ENCODE peak calls at places on chromosome 14, in four cellular contexts. One of them, this sample, is unnamed.

GRCh38 chr14:75158843-75159614 is 17.4 kb downstream of the TMED10 start:
- DNase-seq in breast epithelium: no peak
- DNase-seq in CD8-positive, alpha-beta T cell: no peak
- DNase-seq in heart left ventricle: no peak
- DNase-seq in this sample: no peak

GRCh38 chr14:98598576-98598975 is 673.4 kb downstream of the BCL11B start:
- DNase-seq in breast epithelium: no peak
- DNase-seq in CD8-positive, alpha-beta T cell: no peak
- DNase-seq in heart left ventricle: no peak
- DNase-seq in this sample: no peak

GRCh38 chr14:44149597-44149996 is 357.5 kb downstream of the FSCB start:
- DNase-seq in breast epithelium: no peak
- DNase-seq in CD8-positive, alpha-beta T cell: no peak
- DNase-seq in heart left ventricle: no peak
- DNase-seq in this sample: no peak

GRCh38 chr14:90288646-90289355 is 32.4 kb downstream of the PSMC1 start:
- DNase-seq in breast epithelium: no peak
- DNase-seq in CD8-positive, alpha-beta T cell: no peak
- DNase-seq in heart left ventricle: peak; percentile 36
- DNase-seq in this sample: no peak

GRCh38 chr14:61326847-61327246 is 5.5 kb downstream of the PRKCH start:
- DNase-seq in breast epithelium: peak; percentile 60
- DNase-seq in CD8-positive, alpha-beta T cell: no peak
- DNase-seq in heart left ventricle: peak; percentile 83
- DNase-seq in this sample: no peak

GRCh38 chr14:69439516-69440270 is 41.2 kb downstream of the SLC39A9 start:
- DNase-seq in breast epithelium: no peak
- DNase-seq in CD8-positive, alpha-beta T cell: no peak
- DNase-seq in heart left ventricle: no peak
- DNase-seq in this sample: no peak

GRCh38 chr14:67622675-67623074 is 3.0 kb downstream of the ARG2 start:
- DNase-seq in breast epithelium: no peak
- DNase-seq in CD8-positive, alpha-beta T cell: no peak
- DNase-seq in heart left ventricle: no peak
- DNase-seq in this sample: no peak

GRCh38 chr14:69606258-69606657 is 5.1 kb upstream of the SUSD6 start:
- DNase-seq in breast epithelium: no peak
- DNase-seq in CD8-positive, alpha-beta T cell: no peak
- DNase-seq in heart left ventricle: no peak
- DNase-seq in this sample: no peak

GRCh38 chr14:93686313-93686712 is 102.0 kb downstream of the PRIMA1 start:
- DNase-seq in breast epithelium: no peak
- DNase-seq in CD8-positive, alpha-beta T cell: no peak
- DNase-seq in heart left ventricle: no peak
- DNase-seq in this sample: no peak

GRCh38 chr14:37591941-37592287 is 3.1 kb downstream of the FOXA1 start:
- DNase-seq in breast epithelium: no peak
- DNase-seq in CD8-positive, alpha-beta T cell: no peak
- DNase-seq in heart left ventricle: no peak
- DNase-seq in this sample: no peak

GRCh38 chr14:102951034-102951433 is 28.6 kb downstream of the AMN start:
- DNase-seq in breast epithelium: no peak
- DNase-seq in CD8-positive, alpha-beta T cell: no peak
- DNase-seq in heart left ventricle: no peak
- DNase-seq in this sample: no peak

GRCh38 chr14:44962573-44963528 is 861 bp downstream of the TOGARAM1 start:
- DNase-seq in breast epithelium: peak; percentile 60
- DNase-seq in CD8-positive, alpha-beta T cell: no peak
- DNase-seq in heart left ventricle: peak; percentile 63
- DNase-seq in this sample: peak; percentile 85

GRCh38 chr14:100330396-100330931 is 7.3 kb downstream of the SLC25A47 start:
- DNase-seq in breast epithelium: no peak
- DNase-seq in CD8-positive, alpha-beta T cell: no peak
- DNase-seq in heart left ventricle: no peak
- DNase-seq in this sample: no peak

GRCh38 chr14:93720076-93720815 is 68.0 kb downstream of the PRIMA1 start:
- DNase-seq in breast epithelium: no peak
- DNase-seq in CD8-positive, alpha-beta T cell: no peak
- DNase-seq in heart left ventricle: no peak
- DNase-seq in this sample: peak; percentile 73

GRCh38 chr14:55858604-55859003 is 259.6 kb upstream of the PELI2 start:
- DNase-seq in breast epithelium: no peak
- DNase-seq in CD8-positive, alpha-beta T cell: no peak
- DNase-seq in heart left ventricle: no peak
- DNase-seq in this sample: no peak

GRCh38 chr14:88790501-88791251 is 2.1 kb downstream of the EML5 start:
- DNase-seq in breast epithelium: no peak
- DNase-seq in CD8-positive, alpha-beta T cell: no peak
- DNase-seq in heart left ventricle: no peak
- DNase-seq in this sample: no peak

GRCh38 chr14:28375295-28375694 is 391.3 kb upstream of the FOXG1 start:
- DNase-seq in breast epithelium: no peak
- DNase-seq in CD8-positive, alpha-beta T cell: no peak
- DNase-seq in heart left ventricle: no peak
- DNase-seq in this sample: no peak

GRCh38 chr14:67704484-67705089 is 2.9 kb downstream of the RDH12 start:
- DNase-seq in breast epithelium: no peak
- DNase-seq in CD8-positive, alpha-beta T cell: peak; percentile 8
- DNase-seq in heart left ventricle: no peak
- DNase-seq in this sample: no peak

GRCh38 chr14:94120667-94121335 is 8.6 kb downstream of the IFI27L2 start:
- DNase-seq in breast epithelium: no peak
- DNase-seq in CD8-positive, alpha-beta T cell: no peak
- DNase-seq in heart left ventricle: no peak
- DNase-seq in this sample: no peak

GRCh38 chr14:36271939-36272907 is 48.2 kb downstream of the MBIP start:
- DNase-seq in breast epithelium: no peak
- DNase-seq in CD8-positive, alpha-beta T cell: no peak
- DNase-seq in heart left ventricle: no peak
- DNase-seq in this sample: no peak

GRCh38 chr14:46405095-46405494 is 246.5 kb downstream of the RPL10L start:
- DNase-seq in breast epithelium: no peak
- DNase-seq in CD8-positive, alpha-beta T cell: no peak
- DNase-seq in heart left ventricle: no peak
- DNase-seq in this sample: no peak

GRCh38 chr14:106141242-106142220 is 615.1 kb downstream of the TMEM121 start:
- DNase-seq in breast epithelium: no peak
- DNase-seq in CD8-positive, alpha-beta T cell: no peak
- DNase-seq in heart left ventricle: no peak
- DNase-seq in this sample: no peak
- TF ChIP-seq CTCF in breast epithelium: no peak
- TF ChIP-seq CTCF in CD8-positive, alpha-beta T cell: no peak
- TF ChIP-seq CTCF in heart left ventricle: no peak
- TF ChIP-seq CTCF in this sample: no peak

GRCh38 chr14:72126091-72126490 is 193.9 kb downstream of the RGS6 start:
- DNase-seq in breast epithelium: no peak
- DNase-seq in CD8-positive, alpha-beta T cell: no peak
- DNase-seq in heart left ventricle: no peak
- DNase-seq in this sample: no peak

GRCh38 chr14:72126561-72126960 is 194.3 kb downstream of the RGS6 start:
- DNase-seq in breast epithelium: no peak
- DNase-seq in CD8-positive, alpha-beta T cell: no peak
- DNase-seq in heart left ventricle: no peak
- DNase-seq in this sample: no peak

GRCh38 chr14:72124171-72124570 is 191.9 kb downstream of the RGS6 start:
- DNase-seq in breast epithelium: no peak
- DNase-seq in CD8-positive, alpha-beta T cell: no peak
- DNase-seq in heart left ventricle: no peak
- DNase-seq in this sample: no peak

GRCh38 chr14:72129283-72129682 is 197.1 kb downstream of the RGS6 start:
- DNase-seq in breast epithelium: peak; percentile 60
- DNase-seq in CD8-positive, alpha-beta T cell: no peak
- DNase-seq in heart left ventricle: no peak
- DNase-seq in this sample: no peak

DNA sequence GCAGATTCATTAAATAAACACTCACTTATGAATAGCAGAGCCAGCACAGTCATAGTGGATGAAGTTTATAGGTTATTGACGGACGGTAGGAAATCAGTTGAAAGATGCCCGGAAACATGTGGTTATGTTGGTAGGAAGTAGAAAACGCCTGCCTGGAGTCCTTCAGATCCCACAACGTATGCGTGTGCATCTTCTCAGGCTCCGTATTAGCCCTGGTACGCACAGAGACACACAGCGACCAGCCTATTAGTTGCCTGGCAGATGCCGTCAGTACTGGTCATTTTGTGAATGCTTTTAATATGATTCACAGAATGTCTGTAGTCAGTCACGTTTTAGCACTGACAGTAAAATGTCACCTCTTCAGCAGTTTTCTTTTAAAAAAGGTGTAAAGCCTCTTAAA is 196.4 kb downstream of the RGS6 start:
- DNase-seq in breast epithelium: no peak
- DNase-seq in CD8-positive, alpha-beta T cell: no peak
- DNase-seq in heart left ventricle: no peak
- DNase-seq in this sample: no peak
- H3K27ac ChIP-seq in breast epithelium: no peak overlapping the region
- H3K27ac ChIP-seq in CD8-positive, alpha-beta T cell: no peak overlapping the region
- H3K27ac ChIP-seq in heart left ventricle: no peak overlapping the region
- H3K27ac ChIP-seq in this sample: no peak overlapping the region

DNA sequence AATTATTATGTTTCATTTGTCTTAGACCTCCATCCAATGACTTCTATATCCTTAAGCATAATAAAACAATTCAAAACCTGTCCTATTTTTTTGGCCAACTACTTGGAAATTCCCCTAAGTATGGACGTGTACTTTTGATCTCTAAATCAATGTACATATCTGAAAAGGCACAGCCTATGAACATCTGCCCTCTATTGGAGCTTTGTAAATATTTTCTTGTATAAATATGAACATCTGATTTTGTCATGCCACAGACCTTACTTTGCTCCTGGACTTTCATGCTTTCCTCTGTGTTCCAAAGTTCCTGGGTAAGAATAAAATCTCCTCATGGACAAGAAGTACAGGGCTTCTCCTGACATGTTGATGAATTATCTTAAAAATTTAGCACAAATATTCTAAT is 1211.9 kb downstream of the GALC start:
- DNase-seq in breast epithelium: no peak
- DNase-seq in CD8-positive, alpha-beta T cell: no peak
- DNase-seq in heart left ventricle: no peak
- DNase-seq in this sample: no peak
- TF ChIP-seq CTCF in breast epithelium: no peak
- TF ChIP-seq CTCF in CD8-positive, alpha-beta T cell: no peak
- TF ChIP-seq CTCF in heart left ventricle: no peak
- TF ChIP-seq CTCF in this sample: no peak

DNA sequence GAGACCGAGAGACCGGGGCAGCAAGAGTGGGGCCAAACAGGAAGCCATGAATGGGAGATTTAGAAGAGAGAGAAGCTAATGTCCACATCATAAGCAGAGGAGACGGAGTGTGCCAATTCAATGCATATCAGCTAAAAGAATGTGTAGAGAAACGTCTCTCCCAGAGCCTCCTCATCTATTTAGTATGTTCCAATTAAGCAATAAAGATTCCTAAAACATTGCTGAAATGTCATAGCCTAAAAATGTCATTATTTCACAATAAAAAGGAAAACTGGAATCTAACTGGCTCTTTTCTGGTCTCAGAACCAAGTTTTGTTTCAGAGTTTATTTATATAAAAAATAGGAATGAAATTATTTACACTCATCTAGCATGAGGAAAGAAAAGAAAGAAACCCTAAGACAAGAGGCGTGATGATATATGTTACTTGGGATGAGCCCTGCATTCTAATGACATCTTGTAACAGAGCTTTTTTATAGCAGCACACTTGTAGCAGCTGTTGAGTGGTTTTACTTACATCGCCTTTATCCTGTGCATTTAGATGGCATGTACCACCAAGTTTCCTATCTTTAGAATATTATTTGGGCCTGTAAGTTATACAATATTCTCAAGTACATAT is 266.3 kb upstream of the PRKD1 start:
- DNase-seq in breast epithelium: no peak
- DNase-seq in CD8-positive, alpha-beta T cell: no peak
- DNase-seq in heart left ventricle: no peak
- DNase-seq in this sample: no peak
- H3K27ac ChIP-seq in breast epithelium: peak overlapping the region; percentile 32
- H3K27ac ChIP-seq in CD8-positive, alpha-beta T cell: no peak overlapping the region
- H3K27ac ChIP-seq in heart left ventricle: no peak overlapping the region
- H3K27ac ChIP-seq in this sample: no peak overlapping the region

DNA sequence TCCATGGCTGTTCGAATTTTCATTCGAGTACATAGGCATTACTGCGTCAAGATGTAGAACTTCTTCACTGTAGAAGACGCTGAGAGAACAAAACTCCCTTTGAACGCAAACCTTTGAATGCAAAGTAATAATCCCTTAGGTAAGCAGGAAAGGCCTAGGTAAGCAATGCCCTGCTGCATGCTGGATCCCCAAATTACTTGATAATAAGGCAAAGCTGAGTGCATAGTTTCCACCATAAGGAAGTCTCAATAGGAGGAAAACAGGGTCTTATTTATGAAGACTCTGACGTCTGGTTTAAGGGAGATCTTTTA is 10.0 kb upstream of the RTRAF start:
- DNase-seq in breast epithelium: no peak
- DNase-seq in CD8-positive, alpha-beta T cell: no peak
- DNase-seq in heart left ventricle: no peak
- DNase-seq in this sample: no peak
- TF ChIP-seq CTCF in breast epithelium: no peak
- TF ChIP-seq CTCF in CD8-positive, alpha-beta T cell: peak; percentile 38
- TF ChIP-seq CTCF in heart left ventricle: no peak
- TF ChIP-seq CTCF in this sample: peak; percentile 57

GRCh38 chr14:64000749-64001148 is 147.9 kb downstream of the SYNE2 start:
- DNase-seq in breast epithelium: no peak
- DNase-seq in CD8-positive, alpha-beta T cell: no peak
- DNase-seq in heart left ventricle: no peak
- DNase-seq in this sample: no peak
- H3K27ac ChIP-seq in breast epithelium: no peak overlapping the region
- H3K27ac ChIP-seq in CD8-positive, alpha-beta T cell: no peak overlapping the region
- H3K27ac ChIP-seq in heart left ventricle: no peak overlapping the region
- H3K27ac ChIP-seq in this sample: no peak overlapping the region

DNA sequence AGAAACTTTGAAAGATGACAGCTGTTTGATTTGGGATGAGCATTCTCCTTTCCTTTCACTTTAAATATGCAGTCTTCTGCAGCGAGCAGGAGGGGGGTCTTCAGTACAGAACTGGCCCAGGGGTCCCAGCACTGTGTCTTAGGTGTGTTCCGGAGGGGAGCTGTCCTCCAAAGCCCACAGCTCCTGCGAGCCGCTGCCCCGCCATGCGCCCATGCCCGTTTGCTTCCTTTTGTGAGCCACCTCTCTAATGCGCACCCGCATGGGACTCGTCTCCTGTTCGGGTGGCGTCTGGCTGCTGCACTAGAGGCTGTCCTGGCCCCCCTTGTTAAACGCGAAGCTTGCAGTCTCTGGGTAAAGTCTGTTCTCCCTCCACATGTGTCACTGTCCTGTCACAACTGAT is 48.4 kb upstream of the ASPG start:
- DNase-seq in breast epithelium: no peak
- DNase-seq in CD8-positive, alpha-beta T cell: no peak
- DNase-seq in heart left ventricle: no peak
- DNase-seq in this sample: no peak
- TF ChIP-seq CTCF in breast epithelium: no peak
- TF ChIP-seq CTCF in CD8-positive, alpha-beta T cell: no peak
- TF ChIP-seq CTCF in heart left ventricle: no peak
- TF ChIP-seq CTCF in this sample: no peak